ENCODE peak calls at places on chromosomes 12 and 14, in seven cellular contexts. Q is mammary epithelial cell, P is pancreas, F is ovary, S is IMR-90, D is breast epithelium, R is GM20000. T is an unnamed sample.
A peak's percentile ranks its signal among the peaks of the same experiment; 100 is the strongest.

GRCh38 chr12:57159341-57159740 is 11.9 kb upstream of the LRP1-AS start:
- DNase-seq in Q (no peak), P (no peak), F (no peak), S (no peak), D (no peak), R (no peak), T (no peak)

GRCh38 chr14:91142214-91142668 is 28.4 kb downstream of the DGLUCY start:
- DNase-seq in Q (no peak), P (no peak), F (no peak), S (no peak), D (no peak), R (peak; percentile 76), T (peak; percentile 79)

GRCh38 chr14:101402936-101403660 is 158.2 kb upstream of the DIO3 start:
- DNase-seq in Q (no peak), P (no peak), F (peak; percentile 56), S (no peak), D (no peak), R (no peak), T (no peak)

GRCh38 chr12:93502802-93503623 is 35.7 kb downstream of the MRPL42 start:
- DNase-seq in Q (peak; percentile 9), P (peak; percentile 8), F (no peak), S (peak; percentile 48), D (no peak), R (peak; percentile 18), T (no peak)

GRCh38 chr14:61965030-61965745 is 203.0 kb downstream of the SNAPC1 start:
- DNase-seq in Q (peak; percentile 94), P (no peak), F (no peak), S (peak; percentile 97), D (no peak), R (no peak), T (no peak)

GRCh38 chr12:15356831-15357456 is 34.6 kb downstream of the PTPRO start:
- DNase-seq in Q (no peak), P (no peak), F (no peak), S (no peak), D (no peak), R (no peak), T (no peak)

GRCh38 chr12:22275847-22276246 is 58.7 kb downstream of the ST8SIA1 start:
- DNase-seq in Q (peak; percentile 97), P (peak; percentile 29), F (peak; percentile 90), S (peak; percentile 99), D (peak; percentile 87), R (no peak), T (no peak)

GRCh38 chr12:114167431-114167830 is 201.3 kb upstream of the RBM19 start:
- DNase-seq in Q (no peak), P (no peak), F (no peak), S (peak; percentile 60), D (no peak), R (no peak), T (no peak)

GRCh38 chr12:124566181-124567034 is 1.0 kb downstream of the NCOR2 start:
- DNase-seq in Q (peak; percentile 77), P (peak; percentile 80), F (peak; percentile 91), S (peak; percentile 66), D (peak; percentile 92), R (peak; percentile 86), T (peak; percentile 75)
- TF ChIP-seq CTCF in Q (no peak), P (no peak), F (peak; percentile 19), S (peak; percentile 1), D (no peak), R (no peak), T (no peak)

DNA sequence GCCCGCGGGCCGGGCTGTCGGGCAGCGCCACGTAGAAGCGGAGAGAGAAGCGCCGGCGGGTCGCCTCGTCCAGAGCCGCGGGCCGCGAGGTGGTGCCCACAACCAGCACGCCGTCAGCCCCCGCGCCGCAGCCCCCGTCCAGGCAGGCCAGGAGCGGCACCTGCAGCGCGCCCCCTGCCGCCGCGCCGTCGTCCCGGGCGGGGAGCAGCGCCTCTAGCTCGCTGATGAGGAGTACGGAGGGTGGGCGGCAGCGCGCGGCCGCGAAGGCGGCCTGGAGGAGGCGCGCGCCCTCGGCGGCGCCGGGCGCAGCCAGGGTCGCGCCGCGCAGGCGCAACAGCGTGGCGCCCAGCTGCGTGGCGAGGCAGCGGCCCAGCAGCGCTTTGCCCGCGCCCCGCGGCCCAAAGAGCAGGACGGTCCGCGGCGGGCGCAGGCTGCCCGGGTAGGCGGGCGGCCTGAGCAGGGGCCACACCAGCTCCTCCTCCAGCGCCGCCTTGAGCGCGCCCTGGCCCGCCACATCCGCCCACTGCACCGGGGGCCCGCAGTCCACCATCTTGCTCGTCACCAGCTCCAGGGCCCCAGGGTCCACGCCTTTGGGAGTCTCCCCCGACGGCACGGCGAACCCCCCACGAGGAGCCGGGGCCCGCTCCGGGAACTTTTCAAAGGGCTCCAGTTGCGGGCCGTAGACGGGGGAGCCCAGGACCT is 27.6 kb downstream of the FIGNL2 start:
- DNase-seq in Q (no peak), P (peak; percentile 60), F (peak; percentile 52), S (peak; percentile 60), D (no peak), R (peak; percentile 64), T (peak; percentile 55)
- TF ChIP-seq CTCF in Q (no peak), P (peak; percentile 17), F (no peak), S (peak; percentile 43), D (no peak), R (peak; percentile 29), T (peak; percentile 47)

DNA sequence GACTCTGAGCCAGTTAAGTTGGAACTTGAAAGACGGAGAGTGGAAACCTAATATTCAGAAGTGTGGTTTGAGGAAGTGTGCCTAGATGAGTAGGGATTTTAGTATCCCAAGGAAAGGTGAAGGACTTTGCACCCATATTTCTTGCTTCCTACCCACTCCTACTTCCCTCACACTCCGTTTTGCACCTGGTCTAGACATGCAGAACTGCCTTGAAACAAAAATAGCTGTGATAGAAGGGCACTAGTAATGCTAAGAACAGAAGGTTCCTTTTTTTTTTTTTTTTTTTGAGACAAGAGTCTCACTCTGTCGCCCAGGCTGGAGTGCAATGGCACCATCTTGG is 732 bp upstream of the ARF3 start:
- DNase-seq in Q (no peak), P (no peak), F (no peak), S (no peak), D (no peak), R (no peak), T (no peak)
- TF ChIP-seq CTCF in Q (no peak), P (no peak), F (no peak), S (no peak), D (no peak), R (no peak), T (no peak)

GRCh38 chr12:127351481-127352010 is 915.4 kb upstream of the TMEM132C start:
- DNase-seq in Q (no peak), P (no peak), F (no peak), S (no peak), D (no peak), R (no peak), T (no peak)
- TF ChIP-seq CTCF in Q (no peak), P (no peak), F (no peak), S (no peak), D (no peak), R (no peak), T (no peak)

GRCh38 chr14:31977001-31977556 is 100.0 kb upstream of the ARHGAP5 start:
- DNase-seq in Q (no peak), P (no peak), F (no peak), S (no peak), D (no peak), R (no peak), T (no peak)
- TF ChIP-seq CTCF in Q (no peak), P (no peak), F (no peak), S (no peak), D (no peak), R (no peak), T (no peak)

DNA sequence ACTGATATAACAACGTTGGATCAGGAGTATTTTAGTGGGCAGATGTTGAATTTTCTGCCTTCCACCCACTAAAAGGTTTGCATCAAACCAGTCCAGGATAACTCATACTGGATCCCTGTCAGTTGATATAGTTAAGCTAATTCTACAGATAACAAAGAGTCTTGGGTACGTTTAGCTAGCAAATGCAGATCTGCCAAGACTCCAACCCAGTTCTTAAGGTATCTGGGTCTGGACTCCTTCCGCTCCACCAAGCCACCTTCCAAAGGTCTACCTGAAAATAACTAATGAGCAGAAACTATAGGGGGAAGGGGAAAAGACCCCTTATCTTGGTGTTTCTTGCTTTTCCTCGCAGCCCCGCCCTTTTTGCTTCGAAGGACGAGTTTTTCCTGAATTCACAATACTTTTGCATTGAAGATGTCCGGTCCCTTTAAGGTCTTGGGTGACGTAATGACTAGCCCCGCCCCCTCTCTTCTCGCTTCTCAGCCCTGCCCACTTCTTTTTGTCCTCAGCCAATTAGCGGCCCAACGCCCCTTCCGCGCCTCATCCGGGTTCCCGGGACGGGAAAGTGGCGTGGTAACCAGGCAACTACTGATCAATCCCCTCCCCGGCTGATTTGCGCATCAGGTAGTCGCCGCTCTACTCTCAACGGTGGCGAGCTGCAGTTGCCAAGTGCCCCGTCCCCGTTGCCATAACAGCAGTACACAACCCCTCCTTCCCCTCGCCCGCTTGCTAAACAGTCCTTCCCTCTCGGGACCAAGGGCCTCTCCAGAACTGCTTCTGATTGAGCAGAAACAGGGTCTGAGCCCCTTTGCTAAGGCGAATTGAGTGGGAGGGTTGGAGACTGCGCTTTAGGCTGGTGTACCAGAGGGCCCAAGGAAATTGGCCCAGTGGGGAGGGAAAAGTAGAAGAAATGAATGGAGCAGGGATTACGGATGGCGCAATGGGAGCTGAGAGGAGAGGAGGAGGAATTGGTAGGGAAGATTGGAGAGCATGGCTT is at the start of gene LRRC23:
- DNase-seq in Q (peak; percentile 93), P (peak; percentile 99), F (peak; percentile 97), S (peak; percentile 93), D (peak; percentile 98), R (peak; percentile 93), T (peak; percentile 95)
- TF ChIP-seq CTCF in Q (no peak), P (no peak), F (no peak), S (no peak), D (no peak), R (no peak), T (no peak)

DNA sequence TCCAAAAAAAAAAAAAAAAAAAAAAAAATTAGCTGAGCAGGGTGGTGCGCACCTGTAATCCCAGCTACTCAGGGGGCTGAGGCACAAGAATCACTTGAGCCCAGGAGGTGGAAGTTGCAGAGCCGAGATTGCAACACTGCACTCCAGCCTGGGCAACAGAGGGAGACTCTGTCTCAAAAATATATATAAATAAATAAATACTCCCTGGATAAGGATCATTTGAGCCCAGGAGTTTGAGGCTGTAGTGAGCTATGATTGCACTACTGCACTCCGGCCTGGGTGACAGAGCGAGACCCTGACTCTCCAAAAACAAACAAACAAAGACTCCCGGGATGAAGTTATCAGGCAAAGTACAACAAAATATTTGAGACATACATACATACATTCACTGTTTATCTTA is 3.3 kb upstream of the NAA25 start:
- DNase-seq in Q (no peak), P (no peak), F (no peak), S (no peak), D (no peak), R (no peak), T (no peak)
- TF ChIP-seq CTCF in Q (no peak), P (no peak), F (no peak), S (no peak), D (no peak), R (no peak), T (no peak)

GRCh38 chr12:47797432-47797831 is 22.3 kb downstream of the HDAC7 start:
- DNase-seq in Q (no peak), P (no peak), F (no peak), S (no peak), D (no peak), R (peak; percentile 84), T (peak; percentile 74)
- TF ChIP-seq CTCF in Q (peak; percentile 15), P (no peak), F (no peak), S (peak; percentile 34), D (peak; percentile 25), R (peak; percentile 23), T (peak; percentile 57)